ENCODE peak calls at places on chromosomes 13 and 19, in four cellular contexts. T is thoracic aorta, H is brain microvascular endothelial cell, V is OCI-LY7. C is an unnamed sample.
A peak's percentile ranks its signal among the peaks of the same experiment; 100 is the strongest.

GRCh38 chr13:101382701-101383100 is 33.6 kb downstream of the NALCN start:
- DNase-seq in T (no peak), H (no peak), V (no peak), C (no peak)

GRCh38 chr19:5999693-6000092 is 21.8 kb upstream of the RANBP3 start:
- DNase-seq in T (no peak), H (no peak), V (no peak), C (no peak)

GRCh38 chr19:3730457-3730958 is 22.3 kb downstream of the TJP3 start:
- DNase-seq in T (no peak), H (no peak), V (no peak), C (no peak)

GRCh38 chr13:98222816-98223215 is 45.7 kb upstream of the RNF113B start:
- DNase-seq in T (no peak), H (no peak), V (no peak), C (no peak)

GRCh38 chr13:39273953-39274352 is 235.7 kb downstream of the NHLRC3 start:
- DNase-seq in T (no peak), H (no peak), V (peak; percentile 47), C (no peak)

GRCh38 chr13:76286178-76286577 is 600.0 kb downstream of the KCTD12 start:
- DNase-seq in T (no peak), H (peak; percentile 62), V (no peak), C (no peak)

GRCh38 chr13:101433895-101434294 is 17.6 kb upstream of the NALCN start:
- DNase-seq in T (no peak), H (no peak), V (no peak), C (no peak)

GRCh38 chr19:4548238-4548584 is 8.4 kb upstream of the LRG1 start:
- DNase-seq in T (no peak), H (no peak), V (no peak), C (no peak)

GRCh38 chr19:48510421-48511268 is 990 bp downstream of the LMTK3 start:
- DNase-seq in T (no peak), H (peak; percentile 27), V (peak; percentile 76), C (no peak)

GRCh38 chr13:113403255-113404104 is 39.5 kb upstream of the GRTP1 start:
- DNase-seq in T (no peak), H (no peak), V (no peak), C (no peak)

GRCh38 chr19:35337984-35338296 is 9.0 kb downstream of the CD22 start:
- DNase-seq in T (no peak), H (no peak), V (no peak), C (no peak)

GRCh38 chr19:58033741-58034475 is at the start of gene ZSCAN1:
- DNase-seq in T (no peak), H (peak; percentile 84), V (no peak), C (no peak)
- H3K4me3 ChIP-seq in T (peak within 1 kb of the TSS; percentile 42), H (peak within 1 kb of the TSS; percentile 29), V (no peak within 1 kb of the TSS), C (no peak within 1 kb of the TSS)

GRCh38 chr19:41221514-41222205 is 2.6 kb downstream of the AXL start:
- DNase-seq in T (no peak), H (no peak), V (no peak), C (no peak)

GRCh38 chr19:41218249-41218614 is 791 bp upstream of the AXL start:
- DNase-seq in T (no peak), H (no peak), V (no peak), C (no peak)

GRCh38 chr19:41218615-41219507 is at the start of gene AXL:
- DNase-seq in T (peak; percentile 75), H (peak; percentile 83), V (no peak), C (no peak)

GRCh38 chr19:41222240-41222639 is 3.2 kb downstream of the AXL start:
- DNase-seq in T (no peak), H (no peak), V (no peak), C (no peak)

DNA sequence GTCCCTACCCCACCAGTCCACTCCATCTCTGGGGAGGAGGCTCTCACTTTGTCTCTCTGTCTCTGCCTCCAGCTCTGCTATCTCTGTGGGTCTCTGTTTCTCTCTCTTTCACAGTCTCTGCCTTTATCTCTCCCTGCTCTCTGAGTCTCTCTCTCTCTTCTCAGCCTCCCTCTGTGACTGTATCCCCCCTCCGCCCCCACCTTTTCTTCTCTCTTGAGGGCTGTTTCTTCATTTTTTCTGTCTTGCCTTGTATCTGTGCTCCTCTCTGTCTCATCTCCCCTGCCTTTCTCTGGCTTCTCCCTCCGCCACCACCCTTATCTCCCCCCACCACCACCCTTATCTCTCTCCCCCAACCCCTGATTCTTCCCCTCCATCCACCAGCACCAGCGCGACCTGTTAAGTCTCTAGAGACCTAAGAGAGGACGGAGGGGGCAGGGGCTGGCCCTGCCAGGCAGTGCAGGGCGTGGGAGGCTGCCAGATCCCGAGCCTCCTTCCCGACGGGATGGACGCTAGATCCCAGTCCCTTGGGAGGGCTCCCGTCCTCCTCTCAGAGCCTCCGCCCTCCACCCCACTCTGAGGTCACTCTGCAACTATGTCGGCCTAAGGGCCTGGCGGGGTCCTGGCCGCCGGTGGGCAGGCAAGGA is 1.0 kb downstream of the AXL start:
- DNase-seq in T (peak; percentile 49), H (peak; percentile 41), V (no peak), C (no peak)
- H3K4me3 ChIP-seq in T (peak overlapping the region; percentile 85), H (peak overlapping the region; percentile 80), V (no peak overlapping the region), C (peak overlapping the region; percentile 85)

DNA sequence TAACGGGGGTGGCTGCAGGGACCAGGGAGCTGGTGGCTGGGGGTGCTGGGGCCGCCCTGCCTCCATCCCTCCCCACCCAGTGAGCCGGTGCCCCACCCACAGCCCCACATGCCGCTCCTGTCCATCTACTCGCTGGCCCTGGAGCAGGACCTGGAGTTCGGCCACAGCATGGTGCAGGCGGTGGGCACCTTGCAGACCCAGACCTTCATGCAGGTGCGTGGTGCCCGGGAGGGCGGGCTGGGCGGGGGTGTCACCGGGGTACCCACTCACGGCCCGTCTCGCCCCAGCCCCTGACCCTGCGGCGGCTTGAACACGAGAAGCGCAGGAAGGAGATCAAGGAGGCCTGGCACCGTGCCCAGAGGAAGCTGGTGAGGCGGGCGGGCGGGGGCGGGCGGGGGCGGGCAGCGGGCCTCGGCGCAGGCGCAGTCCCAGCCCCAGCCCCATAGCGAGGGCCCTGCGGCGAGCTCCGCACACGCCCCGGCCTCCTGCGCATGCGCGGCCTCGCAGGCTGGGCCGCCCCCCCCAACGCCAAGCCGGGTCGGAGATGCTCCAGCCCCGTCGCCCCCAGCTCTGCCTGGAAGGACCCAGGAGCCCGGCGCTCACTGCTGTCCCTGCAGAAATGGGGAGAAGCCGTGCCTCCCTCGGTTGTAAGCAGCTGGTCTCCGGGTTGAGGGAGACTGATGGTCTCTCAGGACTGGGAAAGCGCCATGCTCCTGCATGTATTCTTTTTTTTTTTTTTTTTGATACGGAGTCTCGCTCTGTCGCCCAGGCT is 7.7 kb downstream of the ARHGAP45 start:
- DNase-seq in T (no peak), H (no peak), V (peak; percentile 90), C (no peak)
- H3K4me3 ChIP-seq in T (no peak overlapping the region), H (no peak overlapping the region), V (peak overlapping the region; percentile 58), C (peak overlapping the region; percentile 27)

GRCh38 chr13:40438999-40439797 is 227.2 kb downstream of the FOXO1 start:
- DNase-seq in T (no peak), H (peak; percentile 28), V (peak; percentile 55), C (no peak)
- H3K4me3 ChIP-seq in T (peak overlapping the region; percentile 31), H (no peak overlapping the region), V (peak overlapping the region; percentile 11), C (peak overlapping the region; percentile 19)

DNA sequence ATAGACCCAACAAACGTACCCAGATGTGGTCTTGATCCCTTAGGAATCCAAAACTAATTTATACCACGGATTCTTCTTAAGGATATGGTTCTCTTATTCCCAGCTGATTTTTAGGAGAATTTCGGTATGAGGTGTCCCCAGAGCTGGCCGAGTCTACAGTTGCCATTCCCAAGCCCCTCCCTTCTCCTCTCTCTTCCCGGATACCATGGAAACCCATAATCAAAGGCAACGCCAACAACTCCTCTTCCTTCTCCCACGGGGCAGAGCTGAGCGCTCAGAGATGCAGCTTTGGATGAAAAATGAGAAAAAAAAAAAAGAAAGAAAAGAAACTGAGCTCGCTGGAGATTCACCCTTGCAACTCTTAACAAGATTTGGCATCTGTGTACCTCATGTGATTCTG is 29.3 kb upstream of the CEBPG start:
- DNase-seq in T (no peak), H (no peak), V (no peak), C (no peak)
- H3K4me3 ChIP-seq in T (no peak overlapping the region), H (no peak overlapping the region), V (no peak overlapping the region), C (no peak overlapping the region)

GRCh38 chr19:52366414-52366824 is 3.3 kb upstream of the ZNF880 start:
- DNase-seq in T (no peak), H (no peak), V (no peak), C (no peak)

GRCh38 chr19:52369463-52370340 is at the start of gene ZNF880:
- DNase-seq in T (peak; percentile 82), H (peak; percentile 87), V (no peak), C (peak; percentile 16)

GRCh38 chr19:52370341-52370710 is 603 bp downstream of the ZNF880 start:
- DNase-seq in T (no peak), H (no peak), V (no peak), C (no peak)
- H3K4me3 ChIP-seq in T (peak overlapping the region; percentile 99), H (peak overlapping the region; percentile 88), V (no peak overlapping the region), C (peak overlapping the region; percentile 76)

GRCh38 chr13:21033224-21033855 is 28.0 kb downstream of the LATS2 start:
- DNase-seq in T (no peak), H (no peak), V (no peak), C (peak; percentile 64)

GRCh38 chr13:21032656-21033055 is 28.7 kb downstream of the LATS2 start:
- DNase-seq in T (no peak), H (no peak), V (no peak), C (no peak)

GRCh38 chr13:21033866-21034601 is 27.4 kb downstream of the LATS2 start:
- DNase-seq in T (no peak), H (no peak), V (no peak), C (peak; percentile 52)

GRCh38 chr13:21034602-21035190 is 26.7 kb downstream of the LATS2 start:
- DNase-seq in T (no peak), H (peak; percentile 41), V (no peak), C (no peak)

GRCh38 chr13:21031594-21031993 is 29.8 kb downstream of the LATS2 start:
- DNase-seq in T (no peak), H (no peak), V (no peak), C (no peak)
- H3K4me3 ChIP-seq in T (no peak overlapping the region), H (no peak overlapping the region), V (no peak overlapping the region), C (no peak overlapping the region)

GRCh38 chr13:37475966-37476365 is 122.6 kb downstream of the POSTN start:
- DNase-seq in T (no peak), H (peak; percentile 65), V (no peak), C (no peak)

GRCh38 chr13:37479901-37480300 is 118.7 kb downstream of the POSTN start:
- DNase-seq in T (no peak), H (no peak), V (no peak), C (no peak)

GRCh38 chr13:37475151-37475550 is 123.4 kb downstream of the POSTN start:
- DNase-seq in T (no peak), H (no peak), V (no peak), C (no peak)

GRCh38 chr13:37473035-37473434 is 125.5 kb downstream of the POSTN start:
- DNase-seq in T (no peak), H (no peak), V (peak; percentile 14), C (no peak)

GRCh38 chr13:37476874-37477273 is 121.7 kb downstream of the POSTN start:
- DNase-seq in T (no peak), H (peak; percentile 45), V (no peak), C (no peak)
- H3K4me3 ChIP-seq in T (no peak overlapping the region), H (no peak overlapping the region), V (no peak overlapping the region), C (no peak overlapping the region)

C was measured in epithelial cell of proximal tubule.